ENCODE peak calls at places on chromosome 14, in seven cellular contexts. J is cardiac muscle cell, E is lower lobe of right lung, R is left ventricle myocardium inferior, F is kidney, C is tibial artery, K is GM23248. Q is an unnamed sample. For H3K4me1 and H3K36me3, the result is how much of the 10 kb centered on the place peaks cover.

GRCh38 chr14:78401866-78402265 is 231.7 kb downstream of the NRXN3 start:
- DNase-seq in R (no peak), E (no peak), F (no peak), K (peak), C (no peak), J (peak), Q (no peak)

GRCh38 chr14:89214221-89214965 is 202.6 kb downstream of the FOXN3 start:
- DNase-seq in J (no peak), E (peak), F (no peak), C (peak), K (no peak), R (peak), Q (peak)

GRCh38 chr14:69231486-69231885 is 28.5 kb upstream of the GALNT16 start:
- DNase-seq in J (peak), K (no peak), R (no peak), F (no peak), E (no peak), C (no peak), Q (no peak)

GRCh38 chr14:60058087-60058486 is 33.6 kb upstream of the PCNX4 start:
- DNase-seq in E (no peak), C (no peak), R (no peak), K (no peak), F (no peak), J (no peak), Q (no peak)

GRCh38 chr14:80356413-80356812 is 145.1 kb upstream of the DIO2 start:
- DNase-seq in E (no peak), C (no peak), K (peak), R (no peak), J (peak), F (no peak), Q (no peak)

GRCh38 chr14:73250781-73251500 is 13.6 kb downstream of the PAPLN start:
- DNase-seq in K (no peak), C (no peak), R (no peak), E (no peak), F (peak), J (no peak), Q (no peak)

GRCh38 chr14:34536951-34537676 is 2.4 kb downstream of the EAPP start:
- DNase-seq in F (no peak), E (no peak), C (no peak), J (peak), R (no peak), K (peak), Q (no peak)

GRCh38 chr14:59333668-59334067 is 131.5 kb downstream of the GPR135 start:
- DNase-seq in E (no peak), R (no peak), C (no peak), J (peak), F (no peak), K (peak), Q (no peak)

GRCh38 chr14:31934767-31935266 is 142.3 kb upstream of the ARHGAP5 start:
- DNase-seq in K (peak), J (peak), F (no peak), E (no peak), R (peak), C (no peak), Q (peak)

GRCh38 chr14:89240414-89240813 is 176.6 kb downstream of the FOXN3 start:
- DNase-seq in R (no peak), J (peak), C (no peak), K (no peak), F (no peak), E (no peak), Q (no peak)

GRCh38 chr14:69079188-69079742 is 73.7 kb downstream of the DCAF5 start:
- DNase-seq in R (no peak), J (peak), C (no peak), E (no peak), K (peak), F (no peak), Q (no peak)

GRCh38 chr14:61525293-61526011 is 169.9 kb upstream of the HIF1A start:
- DNase-seq in C (peak), E (peak), F (peak), J (peak), K (peak), R (peak), Q (peak)

GRCh38 chr14:98203421-98203820 is 1068.6 kb downstream of the BCL11B start:
- DNase-seq in J (no peak), C (no peak), E (no peak), F (no peak), R (no peak), K (no peak), Q (no peak)
- H3K4me1 ChIP-seq in J (under half), C (under half), E (under half), F (under half), R (under half), K (under half), Q (under half)

GRCh38 chr14:81523016-81523415 is 10.6 kb downstream of the SEL1L start:
- DNase-seq in J (no peak), R (no peak), K (no peak), E (no peak), C (no peak), F (no peak), Q (no peak)

GRCh38 chr14:81521356-81521755 is 12.3 kb downstream of the SEL1L start:
- DNase-seq in J (no peak), K (no peak), C (no peak), E (no peak), R (no peak), F (no peak), Q (no peak)

GRCh38 chr14:81525129-81525528 is 8.5 kb downstream of the SEL1L start:
- DNase-seq in E (no peak), F (no peak), C (no peak), K (no peak), J (no peak), R (no peak), Q (no peak)

GRCh38 chr14:81519200-81519998 is 14.3 kb downstream of the SEL1L start:
- DNase-seq in C (no peak), F (no peak), J (peak), E (no peak), K (no peak), R (no peak), Q (peak)

GRCh38 chr14:81523616-81524015 is 10.0 kb downstream of the SEL1L start:
- DNase-seq in F (no peak), K (no peak), J (no peak), E (no peak), R (no peak), C (no peak), Q (no peak)
- H3K36me3 ChIP-seq in F (under half), K (under half), J (under half), E (half or more), R (under half), C (half or more), Q (under half)

DNA sequence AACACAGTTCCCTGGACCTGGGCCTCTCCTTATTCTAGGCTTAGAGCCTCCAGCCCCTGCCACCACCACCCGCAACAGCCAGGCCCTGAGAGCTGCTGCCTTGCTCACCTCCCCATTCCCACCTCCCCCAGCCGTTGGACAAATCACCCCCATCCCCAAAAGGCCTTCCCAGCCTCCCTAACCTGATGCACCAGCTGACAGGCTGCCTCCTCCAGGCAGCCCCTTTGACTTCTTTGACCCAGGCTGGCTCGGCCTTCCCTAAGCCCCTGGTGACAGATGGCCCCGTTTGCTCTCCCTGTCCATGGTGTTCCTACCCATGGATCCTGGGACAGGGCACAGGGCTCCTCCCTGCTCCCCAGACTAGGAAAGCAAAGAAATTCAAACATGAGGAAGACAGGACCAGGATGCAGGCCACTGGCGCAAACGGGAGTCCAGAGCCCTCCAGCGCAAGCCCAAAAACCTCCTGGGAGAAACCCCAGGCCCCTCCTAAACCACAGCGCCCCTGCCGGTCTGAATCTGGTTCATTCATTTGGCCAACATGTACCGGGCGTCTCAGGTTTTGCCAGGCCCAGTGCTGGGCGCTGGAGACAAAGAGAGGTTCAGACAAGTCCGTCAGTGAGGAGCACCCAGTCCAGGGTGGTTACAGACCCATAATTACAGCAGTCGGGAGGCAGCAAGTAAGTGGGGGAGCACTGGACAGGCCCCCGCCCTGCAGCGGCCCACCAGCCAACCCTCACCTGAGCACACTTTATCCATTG is 2.4 kb downstream of the AKT1 start:
- DNase-seq in F (no peak), R (no peak), E (no peak), C (no peak), K (no peak), J (no peak), Q (no peak)
- H3K4me1 ChIP-seq in F (under half), R (half or more), E (half or more), C (half or more), K (under half), J (under half), Q (under half)

GRCh38 chr14:23559010-23559920 is 3.2 kb downstream of the THTPA start:
- DNase-seq in K (peak), R (peak), E (peak), F (no peak), C (no peak), J (peak), Q (peak)

GRCh38 chr14:23558363-23559009 is 2.4 kb downstream of the THTPA start:
- DNase-seq in E (no peak), K (no peak), C (no peak), J (no peak), F (no peak), R (no peak), Q (no peak)

GRCh38 chr14:23556700-23557440 is 799 bp downstream of the THTPA start:
- DNase-seq in K (peak), F (peak), R (no peak), J (no peak), C (no peak), E (no peak), Q (no peak)

GRCh38 chr14:23557521-23557920 is 1.4 kb downstream of the THTPA start:
- DNase-seq in E (no peak), C (no peak), K (no peak), R (no peak), F (no peak), J (no peak), Q (no peak)

DNA sequence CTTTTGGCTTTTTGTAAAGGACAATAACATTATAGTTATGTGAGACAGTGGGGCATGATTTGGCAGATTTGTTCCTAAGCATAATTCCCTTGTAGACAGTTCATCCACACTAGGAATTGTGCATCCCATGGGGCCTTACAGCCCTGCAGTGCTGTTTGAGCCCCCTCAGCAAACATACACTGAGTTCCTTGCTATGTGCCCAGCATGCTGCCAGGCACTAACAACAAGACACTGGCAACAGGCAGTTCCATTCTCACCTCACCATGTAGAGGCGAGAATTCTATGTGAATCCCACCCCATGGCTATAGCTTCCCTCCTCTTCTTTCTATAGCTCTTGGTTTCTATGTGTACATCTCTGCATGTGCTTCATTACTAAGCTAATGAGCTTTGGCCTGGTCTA is 1.9 kb downstream of the THTPA start:
- DNase-seq in C (no peak), K (no peak), J (no peak), E (no peak), R (no peak), F (no peak), Q (no peak)
- H3K36me3 ChIP-seq in C (under half), K (under half), J (under half), E (under half), R (under half), F (under half), Q (under half)

GRCh38 chr14:50825307-50825706 is 5.7 kb downstream of the NIN start:
- DNase-seq in E (no peak), F (no peak), R (no peak), K (no peak), C (no peak), J (no peak), Q (no peak)
- H3K4me1 ChIP-seq in E (half or more), F (under half), R (half or more), K (under half), C (under half), J (under half), Q (under half)

GRCh38 chr14:49653508-49653907 is 18.5 kb upstream of the DNAAF2 start:
- DNase-seq in J (no peak), E (no peak), R (no peak), F (no peak), K (no peak), C (no peak), Q (no peak)
- H3K36me3 ChIP-seq in J (under half), E (under half), R (under half), F (under half), K (under half), C (under half), Q (under half)

DNA sequence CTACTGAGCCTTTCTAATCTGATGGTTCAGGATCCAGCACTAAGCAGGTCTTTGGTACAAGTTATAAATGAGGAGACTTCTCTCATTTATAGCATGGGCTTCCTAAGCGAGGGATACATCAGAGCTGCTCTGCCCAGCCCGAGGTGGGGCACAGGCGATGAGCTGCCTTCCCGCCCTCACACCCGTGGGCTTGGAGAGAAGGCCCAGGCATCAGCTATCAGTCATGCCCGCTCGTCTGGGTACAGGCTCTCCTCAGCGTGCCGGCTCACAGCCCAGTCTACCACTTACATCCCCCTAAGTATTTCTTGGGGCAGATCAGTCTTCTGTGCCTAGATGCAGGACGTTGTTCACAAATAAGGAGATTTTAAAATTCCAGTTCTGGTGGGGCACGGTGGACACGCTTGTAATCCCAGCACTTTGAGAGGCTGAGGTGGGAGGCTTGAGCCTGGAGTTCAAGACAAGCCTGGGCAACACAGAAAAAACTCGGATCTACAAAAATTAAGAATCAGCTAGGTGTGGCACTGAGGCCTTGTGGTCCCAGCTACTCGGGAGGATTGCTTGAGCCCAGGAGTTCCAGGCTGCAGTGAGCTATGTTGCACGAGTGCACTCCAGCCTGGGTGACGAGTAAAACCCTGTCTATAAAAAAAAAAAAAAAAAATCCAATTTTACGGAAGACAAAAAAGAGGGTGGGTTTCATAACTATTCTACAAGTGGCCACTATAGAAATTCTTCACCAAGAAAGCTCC is 57.0 kb downstream of the CCDC88C start:
- DNase-seq in C (no peak), K (no peak), J (no peak), F (peak), E (no peak), R (no peak), Q (no peak)
- H3K4me1 ChIP-seq in C (under half), K (under half), J (under half), F (under half), E (under half), R (under half), Q (under half)

GRCh38 chr14:57462551-57462950 is 31.1 kb downstream of the CCDC198 start:
- DNase-seq in R (no peak), J (no peak), K (no peak), F (no peak), E (no peak), C (no peak), Q (no peak)

GRCh38 chr14:57461777-57462320 is 31.8 kb downstream of the CCDC198 start:
- DNase-seq in R (no peak), E (no peak), J (no peak), K (no peak), C (no peak), F (no peak), Q (no peak)

DNA sequence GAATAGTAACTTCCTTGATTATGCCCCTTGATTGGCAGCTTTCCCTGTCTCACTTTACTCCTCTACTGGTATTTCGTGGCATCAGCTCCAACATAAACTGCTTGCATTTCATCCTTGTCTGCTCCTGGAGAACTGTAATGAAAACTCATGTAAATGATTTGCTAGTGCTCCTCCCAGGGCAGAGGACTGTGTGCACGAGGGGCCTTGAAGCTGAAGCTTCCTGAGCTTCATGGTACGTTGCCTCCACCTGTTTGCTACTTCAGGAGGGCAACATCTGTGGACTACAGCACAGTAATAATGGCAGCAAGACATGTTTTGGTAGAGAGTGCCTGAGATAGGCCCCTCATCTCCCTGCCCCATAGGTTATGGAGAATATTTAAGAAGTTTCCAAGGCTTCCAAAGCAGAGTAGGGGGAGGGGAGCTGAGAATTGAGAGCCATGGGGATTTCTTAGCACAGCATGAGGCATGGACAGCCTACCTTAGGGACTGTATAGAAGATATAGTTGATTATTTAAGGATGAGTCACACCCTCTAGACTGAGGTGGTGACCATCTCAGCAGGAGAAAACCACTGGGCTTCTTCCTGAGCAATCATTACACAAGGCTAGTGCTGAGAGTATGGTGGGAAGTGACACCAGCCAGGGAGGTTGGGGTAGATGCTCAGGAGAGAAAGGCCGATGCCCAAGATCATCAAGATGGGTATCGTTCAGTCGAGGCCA is 29.5 kb downstream of the CCDC198 start:
- DNase-seq in C (no peak), E (no peak), F (no peak), R (no peak), K (no peak), J (no peak), Q (no peak)
- H3K36me3 ChIP-seq in C (under half), E (under half), F (under half), R (under half), K (under half), J (under half), Q (under half)

DNA sequence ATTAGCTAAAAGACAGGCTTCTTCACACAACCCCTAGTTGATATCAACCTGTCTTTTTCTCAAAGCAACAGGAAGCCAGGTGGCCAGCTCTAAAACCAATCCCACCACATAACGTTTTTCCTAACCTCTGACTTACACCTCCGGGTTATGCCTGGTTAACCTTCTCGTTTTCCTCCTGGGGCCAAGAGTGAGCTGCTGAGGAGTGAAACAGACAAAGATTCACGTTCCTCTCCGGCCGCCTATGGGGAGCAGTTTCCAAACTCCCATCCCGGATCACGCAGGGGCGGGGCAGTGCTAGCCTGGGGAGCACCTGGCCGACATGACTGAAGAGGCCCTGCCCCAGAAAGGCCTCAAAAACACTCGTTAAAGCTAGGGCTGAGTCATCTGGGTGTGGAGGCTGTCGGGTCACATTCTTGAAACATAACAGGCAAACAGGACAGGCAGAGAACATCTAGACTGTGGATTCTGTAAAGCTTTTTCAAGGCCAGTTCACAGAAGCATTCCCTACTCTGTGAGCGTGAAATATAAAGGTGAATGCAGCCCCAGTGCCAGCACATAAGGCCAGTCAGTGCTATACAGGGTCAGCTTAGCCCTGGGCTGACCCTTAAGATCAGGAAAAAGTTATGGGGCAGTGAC is 25.9 kb upstream of the LGALS3 start:
- DNase-seq in R (peak), J (peak), E (peak), C (peak), K (peak), F (peak), Q (peak)
- H3K4me1 ChIP-seq in R (half or more), J (under half), E (half or more), C (half or more), K (half or more), F (under half), Q (under half)

GRCh38 chr14:22841311-22841710 is 4.9 kb downstream of the MMP14 start:
- DNase-seq in R (no peak), J (no peak), K (no peak), F (no peak), C (no peak), E (peak), Q (no peak)
- H3K36me3 ChIP-seq in R (half or more), J (under half), K (under half), F (under half), C (half or more), E (half or more), Q (under half)

Q was measured in colonic mucosa.